ENCODE peak calls at places on chromosomes 13 and 19, in ten cellular contexts. C, D, T, K, W, N, M, Z, B and H are unnamed samples.

GRCh38 chr19:1155352-1156304 is 18.4 kb downstream of the SBNO2 start:
- DNase-seq in C (no peak), D (no peak), T (no peak), K (no peak), W (no peak), N (peak; percentile 53), M (no peak), Z (no peak), B (no peak), H (no peak)

GRCh38 chr13:110912651-110913051 is 2.2 kb downstream of the ANKRD10 start:
- DNase-seq in C (no peak), D (no peak), T (no peak), K (no peak), W (no peak), N (peak; percentile 78), M (no peak), Z (no peak), B (no peak), H (no peak)

GRCh38 chr19:798415-799075 is 1.3 kb downstream of the PTBP1 start:
- DNase-seq in C (peak; percentile 77), D (no peak), T (no peak), K (no peak), W (no peak), N (no peak), M (no peak), Z (peak; percentile 36), B (no peak), H (no peak)

GRCh38 chr19:2032296-2032941 is 16.9 kb upstream of the BTBD2 start:
- DNase-seq in C (peak; percentile 97), D (peak; percentile 95), T (peak; percentile 97), K (peak; percentile 85), W (peak; percentile 94), N (peak; percentile 91), M (peak; percentile 98), Z (no peak), B (peak; percentile 95), H (peak; percentile 99)

GRCh38 chr19:39845621-39846175 is 481 bp downstream of the FBL start:
- DNase-seq in C (no peak), D (no peak), T (no peak), K (no peak), W (no peak), N (peak; percentile 31), M (no peak), Z (peak; percentile 60), B (peak; percentile 30), H (no peak)

GRCh38 chr13:49220856-49221614 is 897 bp downstream of the MLNR start:
- DNase-seq in C (no peak), D (no peak), T (no peak), K (no peak), W (peak; percentile 16), N (no peak), M (no peak), Z (no peak), B (no peak), H (no peak)

GRCh38 chr19:41808663-41809566 is 12.5 kb downstream of the CEACAM3 start:
- DNase-seq in C (peak; percentile 30), D (peak; percentile 14), T (peak; percentile 66), K (no peak), W (peak; percentile 23), N (no peak), M (peak; percentile 29), Z (no peak), B (no peak), H (no peak)

GRCh38 chr19:18841400-18841799 is 9.6 kb downstream of the UPF1 start:
- DNase-seq in C (no peak), D (no peak), T (no peak), K (no peak), W (no peak), N (no peak), M (no peak), Z (no peak), B (no peak), H (no peak)

GRCh38 chr13:23570099-23570926 is at the start of gene TNFRSF19:
- DNase-seq in C (no peak), D (peak; percentile 35), T (peak; percentile 84), K (no peak), W (peak; percentile 40), N (peak; percentile 84), M (no peak), Z (peak; percentile 4), B (peak; percentile 38), H (no peak)

GRCh38 chr13:76879211-76879875 is 6.9 kb downstream of the KCTD12 start:
- DNase-seq in C (peak; percentile 46), D (peak; percentile 67), T (peak; percentile 83), K (peak; percentile 47), W (peak; percentile 60), N (peak; percentile 93), M (peak; percentile 38), Z (no peak), B (peak; percentile 79), H (peak; percentile 85)

GRCh38 chr19:5447700-5448311 is 7.4 kb upstream of the ZNRF4 start:
- DNase-seq in C (no peak), D (no peak), T (no peak), K (no peak), W (no peak), N (peak; percentile 25), M (no peak), Z (no peak), B (no peak), H (no peak)

GRCh38 chr13:30805603-30806011 is 70.3 kb downstream of the ALOX5AP start:
- DNase-seq in C (no peak), D (no peak), T (no peak), K (no peak), W (peak; percentile 20), N (peak; percentile 84), M (no peak), Z (no peak), B (peak; percentile 83), H (no peak)

GRCh38 chr13:108495686-108496363 is 133.6 kb upstream of the MYO16 start:
- DNase-seq in C (no peak), D (no peak), T (peak; percentile 20), K (no peak), W (no peak), N (peak; percentile 1), M (no peak), Z (no peak), B (no peak), H (no peak)

GRCh38 chr13:108494991-108495661 is 134.3 kb upstream of the MYO16 start:
- DNase-seq in C (no peak), D (no peak), T (no peak), K (no peak), W (no peak), N (no peak), M (no peak), Z (no peak), B (no peak), H (no peak)

DNA sequence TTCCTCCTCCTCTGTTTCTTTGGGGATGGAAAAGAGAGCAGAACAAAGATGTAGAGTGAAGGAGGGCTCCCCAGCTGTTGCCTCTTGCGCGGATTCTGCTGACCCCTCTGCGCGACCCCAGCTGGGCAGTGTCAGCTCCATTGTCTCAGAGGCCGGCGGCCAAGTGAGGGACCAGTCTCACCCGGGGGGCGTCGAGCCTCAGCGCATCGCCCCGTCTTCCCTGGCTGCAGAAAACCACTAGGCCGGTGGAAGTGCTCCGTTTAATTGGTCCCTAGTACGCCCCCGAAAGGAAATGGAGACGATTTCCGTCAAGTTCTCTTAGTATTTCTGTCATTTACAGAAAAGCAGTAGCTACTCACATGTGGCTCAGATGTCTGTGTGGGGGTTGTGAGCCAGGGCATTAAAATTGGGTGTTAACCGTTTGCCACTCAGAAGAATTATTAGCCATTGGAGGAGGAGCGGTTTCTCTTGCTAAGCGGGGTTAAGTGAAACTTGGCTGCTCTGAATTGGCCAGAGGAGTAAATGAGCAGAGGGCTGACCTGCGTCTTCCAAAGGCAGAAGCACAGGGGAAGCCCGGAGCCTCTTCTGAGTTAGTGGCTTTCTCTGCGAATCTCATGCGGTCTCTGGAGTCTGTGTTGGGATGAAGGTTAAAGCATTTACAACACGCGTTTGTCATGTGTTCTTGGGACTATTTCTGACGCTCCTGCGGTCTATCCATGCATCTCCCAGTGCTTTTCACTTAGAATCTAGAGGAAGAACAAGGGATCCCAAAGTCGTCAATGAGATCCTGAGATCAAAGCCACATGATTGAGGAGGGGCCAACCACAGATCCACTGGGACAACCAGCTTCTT is 132.8 kb upstream of the MYO16 start:
- DNase-seq in C (no peak), D (no peak), T (no peak), K (no peak), W (no peak), N (peak; percentile 3), M (no peak), Z (no peak), B (no peak), H (no peak)
- H3K4me3 ChIP-seq in C (peak overlapping the region; percentile 34), D (peak overlapping the region; percentile 46), T (peak overlapping the region; percentile 20), K (peak overlapping the region; percentile 35), W (peak overlapping the region; percentile 36), N (peak overlapping the region; percentile 45), M (peak overlapping the region; percentile 21), Z (peak overlapping the region; percentile 42), B (no peak overlapping the region), H (peak overlapping the region; percentile 66)

GRCh38 chr13:39760521-39760920 is 105.1 kb downstream of the COG6 start:
- DNase-seq in C (no peak), D (no peak), T (no peak), K (no peak), W (no peak), N (no peak), M (no peak), Z (no peak), B (no peak), H (no peak)
- TF ChIP-seq CTCF in C (no peak), D (no peak), T (no peak), K (no peak), W (no peak), N (no peak), M (no peak), Z (no peak), B (no peak), H (no peak)

GRCh38 chr13:79837741-79838450 is 356.9 kb downstream of the NDFIP2 start:
- DNase-seq in C (no peak), D (no peak), T (no peak), K (no peak), W (no peak), N (peak; percentile 20), M (no peak), Z (no peak), B (peak; percentile 51), H (no peak)
- H3K27ac ChIP-seq in C (no peak overlapping the region), D (no peak overlapping the region), T (no peak overlapping the region), K (no peak overlapping the region), W (no peak overlapping the region), N (peak overlapping the region; percentile 53), M (no peak overlapping the region), Z (no peak overlapping the region), B (no peak overlapping the region), H (no peak overlapping the region)

GRCh38 chr19:12750851-12751250 is 740 bp upstream of the BEST2 start:
- DNase-seq in C (no peak), D (no peak), T (no peak), K (no peak), W (no peak), N (no peak), M (no peak), Z (no peak), B (no peak), H (no peak)

GRCh38 chr19:12754465-12755196 is 3.0 kb downstream of the BEST2 start:
- DNase-seq in C (no peak), D (no peak), T (no peak), K (no peak), W (no peak), N (no peak), M (no peak), Z (no peak), B (no peak), H (no peak)

GRCh38 chr19:12749938-12750521 is 1.6 kb upstream of the BEST2 start:
- DNase-seq in C (peak; percentile 69), D (no peak), T (no peak), K (no peak), W (no peak), N (peak; percentile 40), M (no peak), Z (no peak), B (no peak), H (no peak)

GRCh38 chr19:12751635-12752034 is at the start of gene BEST2:
- DNase-seq in C (peak; percentile 37), D (no peak), T (no peak), K (no peak), W (no peak), N (no peak), M (no peak), Z (peak; percentile 55), B (no peak), H (no peak)

GRCh38 chr19:12752056-12752781 is 628 bp downstream of the BEST2 start:
- DNase-seq in C (no peak), D (no peak), T (no peak), K (no peak), W (no peak), N (no peak), M (no peak), Z (no peak), B (no peak), H (no peak)
- H3K4me3 ChIP-seq in C (peak overlapping the region; percentile 37), D (no peak overlapping the region), T (no peak overlapping the region), K (no peak overlapping the region), W (no peak overlapping the region), N (no peak overlapping the region), M (no peak overlapping the region), Z (no peak overlapping the region), B (no peak overlapping the region), H (no peak overlapping the region)